ENCODE peak calls at places on chromosome 6, in seven cellular contexts. A is caudate nucleus; U is stimulated activated CD4-positive, alpha-beta T cell treated with anti-CD3 and anti-CD28 coated beads, Interleukin-2, amount 100 ng/mL, for 48 hours; G is activated CD8-positive, alpha-beta memory T cell treated with anti-CD3 and anti-CD28 coated beads, Interleukin-2, amount 10 ng/mL, durations not matched to agents 7 days and 5 days; P is type B pancreatic cell; Y is NCI-H2029 treated with DMSO at 0.1 percent for 48 hours; E is GM03348. I is an unnamed sample.

GRCh38 chr6:56909115-56909907 is 45.6 kb upstream of the BEND6 start:
- DNase-seq in A (no peak), U (no peak), G (no peak), P (no peak), Y (no peak), E (no peak), I (no peak)

GRCh38 chr6:63403725-63404124 is 83.9 kb upstream of the LGSN start:
- DNase-seq in A (no peak), U (no peak), G (no peak), P (no peak), Y (no peak), E (no peak), I (no peak)

GRCh38 chr6:16391451-16391912 is 153.1 kb downstream of the GMPR start:
- DNase-seq in A (no peak), U (no peak), G (no peak), P (no peak), Y (no peak), E (peak), I (peak)

GRCh38 chr6:28531479-28532128 is 5.9 kb downstream of the GPX5 start:
- DNase-seq in A (no peak), U (no peak), G (no peak), P (no peak), Y (no peak), E (no peak), I (no peak)

GRCh38 chr6:7050911-7051779 is 56.6 kb upstream of the RREB1 start:
- DNase-seq in A (no peak), U (no peak), G (no peak), P (no peak), Y (peak), E (peak), I (peak)

GRCh38 chr6:68559716-68560115 is 75.4 kb upstream of the ADGRB3 start:
- DNase-seq in A (no peak), U (no peak), G (no peak), P (no peak), Y (peak), E (no peak), I (no peak)

GRCh38 chr6:94636780-94637385 is 940.5 kb upstream of the MANEA start:
- DNase-seq in A (no peak), U (no peak), G (no peak), P (no peak), Y (peak), E (no peak), I (no peak)

GRCh38 chr6:166739655-166740318 is 112.7 kb upstream of the RPS6KA2 start:
- DNase-seq in A (no peak), U (no peak), G (peak), P (no peak), Y (no peak), E (no peak), I (no peak)

GRCh38 chr6:8579372-8579771 is 144.0 kb upstream of the SLC35B3 start:
- DNase-seq in A (no peak), U (no peak), G (no peak), P (no peak), Y (no peak), E (no peak), I (no peak)

GRCh38 chr6:36666726-36667591 is 11.6 kb upstream of the CDKN1A start:
- DNase-seq in A (peak), U (no peak), G (no peak), P (peak), Y (no peak), E (peak), I (peak)

GRCh38 chr6:18632670-18633410 is 245.7 kb downstream of the RNF144B start:
- DNase-seq in A (no peak), U (no peak), G (no peak), P (no peak), Y (no peak), E (no peak), I (peak)